ENCODE peak calls at places on chromosomes 4 and X, in seven cellular contexts. A is glutamatergic neuron, N is NCI-H2107, K is nephron progenitor cell, G is endodermal cell, F is astrocyte of the hippocampus, E is body of pancreas. H is an unnamed sample.

GRCh38 chr4:88008624-88009235 is 1.3 kb downstream of the PKD2 start:
- DNase-seq in A (no peak), N (no peak), K (no peak), G (no peak), F (peak), E (no peak), H (no peak)

GRCh38 chr4:175308236-175308635 is 390.1 kb downstream of the ADAM29 start:
- DNase-seq in A (no peak), N (no peak), K (no peak), G (no peak), F (peak), E (no peak), H (no peak)

GRCh38 chr4:54224960-54225670 is 4.0 kb upstream of the PDGFRA start:
- DNase-seq in A (no peak), N (no peak), K (no peak), G (peak), F (no peak), E (no peak), H (no peak)

GRCh38 chr4:152972821-152973613 is 36.9 kb downstream of the FHDC1 start:
- DNase-seq in A (no peak), N (no peak), K (no peak), G (no peak), F (peak), E (no peak), H (no peak)

GRCh38 chr4:143336828-143337599 is at the start of gene GAB1:
- DNase-seq in A (peak), N (no peak), K (peak), G (peak), F (peak), E (peak), H (peak)

GRCh38 chrX:74304016-74304415 is at the start of gene ZCCHC13:
- DNase-seq in A (no peak), N (no peak), K (no peak), G (no peak), F (no peak), E (no peak), H (no peak)

GRCh38 chr4:40924096-40924792 is 174.5 kb downstream of the NSUN7 start:
- DNase-seq in A (peak), N (peak), K (peak), G (peak), F (peak), E (peak), H (no peak)

GRCh38 chrX:28659269-28659668 is 72.0 kb downstream of the IL1RAPL1 start:
- DNase-seq in A (no peak), N (no peak), K (no peak), G (peak), F (no peak), E (peak), H (no peak)